ENCODE peak calls at places on chromosome X, in four cellular contexts. P is SK-N-SH, D is astrocyte, A is mesenchymal stem cell. I is an unnamed sample.

GRCh38 chrX:133953078-133953477 is 32.3 kb downstream of the GPC3 start:
- DNase-seq in D (no peak), P (no peak), A (no peak), I (no peak)

GRCh38 chrX:111337067-111337466 is 66.8 kb upstream of the CAPN6 start:
- DNase-seq in P (no peak), A (no peak), D (no peak), I (no peak)

GRCh38 chrX:118189628-118190027 is 73.0 kb upstream of the KLHL13 start:
- DNase-seq in D (no peak), A (no peak), P (peak), I (no peak)

GRCh38 chrX:24498181-24498580 is 33.1 kb downstream of the PDK3 start:
- DNase-seq in P (no peak), A (no peak), D (no peak), I (no peak)

GRCh38 chrX:41033299-41033698 is 51.9 kb upstream of the USP9X start:
- DNase-seq in P (no peak), D (no peak), A (no peak), I (no peak)

GRCh38 chrX:151723156-151723760 is 7.4 kb downstream of the FATE1 start:
- DNase-seq in P (no peak), A (no peak), D (no peak), I (peak)

GRCh38 chrX:78571849-78572248 is 87.3 kb downstream of the RTL3 start:
- DNase-seq in A (no peak), P (no peak), D (no peak), I (no peak)

GRCh38 chrX:136694491-136695087 is 46.6 kb downstream of the CD40LG start:
- DNase-seq in A (peak), P (peak), D (peak), I (peak)

GRCh38 chrX:112051546-112051945 is 31.0 kb downstream of the TRPC5 start:
- DNase-seq in A (peak), D (no peak), P (no peak), I (no peak)

GRCh38 chrX:11143931-11144678 is 33.0 kb downstream of the HCCS start:
- DNase-seq in D (peak), P (peak), A (peak), I (peak)

GRCh38 chrX:24268786-24269185 is 45.1 kb downstream of the SUPT20HL2 start:
- DNase-seq in A (no peak), P (no peak), D (no peak), I (no peak)

GRCh38 chrX:22247169-22247568 is 25.5 kb upstream of the CBLL2 start:
- DNase-seq in P (no peak), A (no peak), D (peak), I (no peak)

GRCh38 chrX:119343856-119344255 is 55.3 kb upstream of the SLC25A43 start:
- DNase-seq in A (no peak), P (no peak), D (no peak), I (no peak)

GRCh38 chrX:17613979-17614572 is 123.2 kb upstream of the SCML1 start:
- DNase-seq in P (no peak), D (peak), A (no peak), I (no peak)

GRCh38 chrX:129781134-129782014 is 1.6 kb downstream of the SASH3 start:
- DNase-seq in D (no peak), P (no peak), A (no peak), I (no peak)

GRCh38 chrX:36908801-36909403 is 99.3 kb upstream of the FAM47C start:
- DNase-seq in A (peak), D (peak), P (peak), I (peak)

GRCh38 chrX:125205084-125205917 is 114.4 kb upstream of the TEX13C start:
- DNase-seq in P (peak), D (no peak), A (peak), I (peak)

GRCh38 chrX:34546366-34546765 is 110.7 kb downstream of the TMEM47 start:
- DNase-seq in A (no peak), P (no peak), D (no peak), I (no peak)

GRCh38 chrX:24146283-24146865 is 3.2 kb upstream of the ZFX start:
- DNase-seq in D (no peak), P (no peak), A (peak), I (no peak)

GRCh38 chrX:120358687-120359086 is 3.2 kb upstream of the ATP1B4 start:
- DNase-seq in A (no peak), P (no peak), D (peak), I (no peak)

GRCh38 chrX:154325541-154325940 is 29.9 kb downstream of the TKTL1 start:
- DNase-seq in D (peak), A (peak), P (no peak), I (no peak)

GRCh38 chrX:149827254-149827653 is 45.5 kb downstream of the MAGEA9 start:
- DNase-seq in P (no peak), D (no peak), A (no peak), I (no peak)

GRCh38 chrX:71666240-71667223 is 814 bp upstream of the LOC101059915 start:
- DNase-seq in P (no peak), A (no peak), D (no peak), I (no peak)

GRCh38 chrX:133859336-133859735 is 126.1 kb downstream of the GPC3 start:
- DNase-seq in P (no peak), A (no peak), D (no peak), I (no peak)

GRCh38 chrX:39331062-39331704 is 529.9 kb downstream of the MID1IP1 start:
- DNase-seq in P (no peak), D (peak), A (peak), I (no peak)

GRCh38 chrX:1244164-1245076 is 24.2 kb upstream of the CSF2RA start:
- DNase-seq in D (no peak), P (no peak), A (no peak), I (no peak)

GRCh38 chrX:20361081-20361889 is 94.6 kb upstream of the RPS6KA3 start:
- DNase-seq in A (peak), P (no peak), D (peak), I (no peak)
- H3K9ac ChIP-seq in A (peak), P (no peak), D (peak), I (no peak)

DNA sequence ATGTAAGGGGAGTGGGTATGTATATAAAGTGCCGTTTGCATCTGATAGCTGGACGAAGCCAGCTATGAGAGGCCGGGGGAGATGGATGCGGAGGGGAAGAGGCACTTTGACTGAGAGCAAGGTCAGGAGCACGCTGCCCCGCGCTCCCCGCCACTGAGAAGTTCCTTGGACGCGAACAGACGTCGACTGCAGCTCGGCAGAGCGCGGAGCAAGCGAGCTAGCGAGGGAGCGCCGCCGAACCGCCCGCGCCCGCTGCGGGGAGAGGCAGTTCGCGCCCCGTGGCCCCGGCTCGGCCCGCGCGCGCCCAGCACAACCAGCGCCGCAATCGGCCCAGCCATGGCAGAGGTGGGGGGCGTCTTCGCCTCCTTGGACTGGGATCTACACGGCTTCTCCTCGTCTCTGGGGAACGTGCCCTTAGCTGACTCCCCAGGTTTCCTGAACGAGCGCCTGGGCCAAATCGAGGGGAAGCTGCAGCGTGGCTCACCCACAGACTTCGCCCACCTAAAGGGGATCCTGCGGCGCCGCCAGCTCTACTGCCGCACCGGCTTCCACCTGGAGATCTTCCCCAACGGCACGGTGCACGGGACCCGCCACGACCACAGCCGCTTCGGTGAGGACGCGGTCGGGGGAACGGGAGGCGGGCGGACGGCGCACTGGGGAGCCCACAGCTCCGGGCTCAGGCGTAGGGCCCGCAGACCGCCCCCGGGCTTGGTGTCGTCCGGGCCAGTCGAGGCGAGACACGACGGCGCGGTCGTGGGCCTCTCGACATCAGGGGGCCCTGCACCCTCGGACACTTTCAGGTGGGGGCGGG is at the start of gene FGF16:
- DNase-seq in D (no peak), P (peak), A (no peak), I (no peak)
- H3K9ac ChIP-seq in D (peak), P (no peak), A (peak), I (no peak)

GRCh38 chrX:46965125-46965758 is 53.0 kb downstream of the JADE3 start:
- DNase-seq in P (no peak), D (peak), A (peak), I (no peak)
- H3K9ac ChIP-seq in P (no peak), D (no peak), A (no peak), I (no peak)

GRCh38 chrX:102833136-102833535 is 103.9 kb upstream of the RAB40AL start:
- DNase-seq in P (no peak), A (peak), D (peak), I (no peak)
- H3K9ac ChIP-seq in P (peak), A (peak), D (peak), I (no peak)

DNA sequence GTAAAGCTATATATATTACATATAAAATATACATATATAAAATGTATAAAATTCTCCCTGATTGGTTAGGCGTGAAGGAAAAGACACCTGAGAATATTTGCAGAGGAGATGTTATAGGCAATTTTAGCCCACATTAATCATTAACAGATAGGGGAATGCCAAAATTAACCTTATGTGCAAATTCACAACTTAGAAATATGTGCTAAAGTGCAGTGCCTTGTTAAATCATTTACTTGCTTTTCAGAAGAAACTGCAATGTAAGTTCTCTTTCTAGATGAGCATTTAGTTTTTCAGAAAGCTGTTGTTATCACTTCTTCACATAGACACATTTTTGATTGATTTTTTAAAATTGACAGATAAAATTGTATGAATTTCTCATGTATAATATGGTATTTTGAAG is 5.6 kb downstream of the TASL start:
- DNase-seq in P (no peak), D (no peak), A (no peak), I (no peak)
- H3K9ac ChIP-seq in P (no peak), D (no peak), A (no peak), I (no peak)

GRCh38 chrX:13473666-13474516 is 95.5 kb upstream of the EGFL6 start:
- DNase-seq in P (no peak), A (no peak), D (no peak), I (no peak)
- H3K9ac ChIP-seq in P (peak), A (peak), D (peak), I (no peak)